ENCODE peak calls at places on chromosomes 12 and 14, in four cellular contexts. One of them, this sample, is unnamed.

GRCh38 chr12:795305-795704 is 42.9 kb downstream of the WNK1 start:
- DNase-seq in GM23248: no peak
- DNase-seq in activated naive CD8-positive, alpha-beta T cell treated with anti-CD3 and anti-CD28 coated beads for 36 hours: peak; percentile 67
- DNase-seq in posterior cingulate gyrus: no peak
- DNase-seq in this sample: peak; percentile 53

GRCh38 chr12:92424338-92424737 is 278.5 kb upstream of the PLEKHG7 start:
- DNase-seq in GM23248: peak; percentile 46
- DNase-seq in activated naive CD8-positive, alpha-beta T cell treated with anti-CD3 and anti-CD28 coated beads for 36 hours: no peak
- DNase-seq in posterior cingulate gyrus: no peak
- DNase-seq in this sample: no peak

GRCh38 chr14:100578552-100578951 is 8.7 kb downstream of the BEGAIN start:
- DNase-seq in GM23248: peak; percentile 45
- DNase-seq in activated naive CD8-positive, alpha-beta T cell treated with anti-CD3 and anti-CD28 coated beads for 36 hours: no peak
- DNase-seq in posterior cingulate gyrus: no peak
- DNase-seq in this sample: no peak

GRCh38 chr12:52027085-52027843 is 20.5 kb downstream of the TAMALIN start:
- DNase-seq in GM23248: no peak
- DNase-seq in activated naive CD8-positive, alpha-beta T cell treated with anti-CD3 and anti-CD28 coated beads for 36 hours: no peak
- DNase-seq in posterior cingulate gyrus: no peak
- DNase-seq in this sample: no peak

GRCh38 chr14:101815994-101816393 is 54.5 kb downstream of the PPP2R5C start:
- DNase-seq in GM23248: no peak
- DNase-seq in activated naive CD8-positive, alpha-beta T cell treated with anti-CD3 and anti-CD28 coated beads for 36 hours: no peak
- DNase-seq in posterior cingulate gyrus: no peak
- DNase-seq in this sample: no peak

GRCh38 chr12:123854918-123855317 is 92.8 kb downstream of the DNAH10 start:
- DNase-seq in GM23248: no peak
- DNase-seq in activated naive CD8-positive, alpha-beta T cell treated with anti-CD3 and anti-CD28 coated beads for 36 hours: no peak
- DNase-seq in posterior cingulate gyrus: no peak
- DNase-seq in this sample: no peak

GRCh38 chr14:68840454-68840853 is 47.6 kb upstream of the ZFP36L1 start:
- DNase-seq in GM23248: no peak
- DNase-seq in activated naive CD8-positive, alpha-beta T cell treated with anti-CD3 and anti-CD28 coated beads for 36 hours: no peak
- DNase-seq in posterior cingulate gyrus: no peak
- DNase-seq in this sample: no peak

GRCh38 chr14:104549536-104550339 is 29.8 kb upstream of the C14orf180 start:
- DNase-seq in GM23248: no peak
- DNase-seq in activated naive CD8-positive, alpha-beta T cell treated with anti-CD3 and anti-CD28 coated beads for 36 hours: no peak
- DNase-seq in posterior cingulate gyrus: no peak
- DNase-seq in this sample: no peak

GRCh38 chr14:56482306-56482705 is 97.3 kb upstream of the TMEM260 start:
- DNase-seq in GM23248: peak; percentile 15
- DNase-seq in activated naive CD8-positive, alpha-beta T cell treated with anti-CD3 and anti-CD28 coated beads for 36 hours: no peak
- DNase-seq in posterior cingulate gyrus: no peak
- DNase-seq in this sample: no peak

GRCh38 chr12:27573972-27574371 is 50.0 kb downstream of the PPFIBP1 start:
- DNase-seq in GM23248: peak; percentile 95
- DNase-seq in activated naive CD8-positive, alpha-beta T cell treated with anti-CD3 and anti-CD28 coated beads for 36 hours: no peak
- DNase-seq in posterior cingulate gyrus: no peak
- DNase-seq in this sample: no peak

GRCh38 chr14:68719634-68720384 is 73.1 kb downstream of the ZFP36L1 start:
- DNase-seq in GM23248: no peak
- DNase-seq in activated naive CD8-positive, alpha-beta T cell treated with anti-CD3 and anti-CD28 coated beads for 36 hours: no peak
- DNase-seq in posterior cingulate gyrus: no peak
- DNase-seq in this sample: no peak

GRCh38 chr12:47281667-47282171 is 202.0 kb upstream of the AMIGO2 start:
- DNase-seq in GM23248: peak; percentile 51
- DNase-seq in activated naive CD8-positive, alpha-beta T cell treated with anti-CD3 and anti-CD28 coated beads for 36 hours: peak; percentile 23
- DNase-seq in posterior cingulate gyrus: no peak
- DNase-seq in this sample: no peak

GRCh38 chr14:94656043-94656442 is 43.9 kb downstream of the SERPINA3 start:
- DNase-seq in GM23248: no peak
- DNase-seq in activated naive CD8-positive, alpha-beta T cell treated with anti-CD3 and anti-CD28 coated beads for 36 hours: no peak
- DNase-seq in posterior cingulate gyrus: no peak
- DNase-seq in this sample: no peak

GRCh38 chr12:45475594-45475993 is 253.9 kb upstream of the ARID2 start:
- DNase-seq in GM23248: no peak
- DNase-seq in activated naive CD8-positive, alpha-beta T cell treated with anti-CD3 and anti-CD28 coated beads for 36 hours: no peak
- DNase-seq in posterior cingulate gyrus: no peak
- DNase-seq in this sample: no peak

GRCh38 chr12:31118831-31119530 is 45.3 kb downstream of the DDX11 start:
- DNase-seq in GM23248: no peak
- DNase-seq in activated naive CD8-positive, alpha-beta T cell treated with anti-CD3 and anti-CD28 coated beads for 36 hours: peak; percentile 29
- DNase-seq in posterior cingulate gyrus: no peak
- DNase-seq in this sample: no peak

GRCh38 chr14:93115069-93115919 is 431 bp downstream of the ITPK1 start:
- DNase-seq in GM23248: peak; percentile 93
- DNase-seq in activated naive CD8-positive, alpha-beta T cell treated with anti-CD3 and anti-CD28 coated beads for 36 hours: peak; percentile 93
- DNase-seq in posterior cingulate gyrus: peak; percentile 84
- DNase-seq in this sample: peak; percentile 80

GRCh38 chr14:31205681-31206535 is 1.7 kb downstream of the HECTD1 start:
- DNase-seq in GM23248: peak; percentile 88
- DNase-seq in activated naive CD8-positive, alpha-beta T cell treated with anti-CD3 and anti-CD28 coated beads for 36 hours: no peak
- DNase-seq in posterior cingulate gyrus: no peak
- DNase-seq in this sample: peak; percentile 2

GRCh38 chr14:103056322-103057027 is 874 bp downstream of the CDC42BPB start:
- DNase-seq in GM23248: peak; percentile 70
- DNase-seq in activated naive CD8-positive, alpha-beta T cell treated with anti-CD3 and anti-CD28 coated beads for 36 hours: no peak
- DNase-seq in posterior cingulate gyrus: no peak
- DNase-seq in this sample: no peak

GRCh38 chr12:123293178-123293760 is 21.6 kb upstream of the CDK2AP1 start:
- DNase-seq in GM23248: no peak
- DNase-seq in activated naive CD8-positive, alpha-beta T cell treated with anti-CD3 and anti-CD28 coated beads for 36 hours: no peak
- DNase-seq in posterior cingulate gyrus: no peak
- DNase-seq in this sample: no peak

GRCh38 chr12:123238330-123238682 is 5.1 kb downstream of the MTRFR start:
- DNase-seq in GM23248: no peak
- DNase-seq in activated naive CD8-positive, alpha-beta T cell treated with anti-CD3 and anti-CD28 coated beads for 36 hours: no peak
- DNase-seq in posterior cingulate gyrus: no peak
- DNase-seq in this sample: no peak

GRCh38 chr14:89771251-89771650 is 183.3 kb downstream of the EFCAB11 start:
- DNase-seq in GM23248: no peak
- DNase-seq in activated naive CD8-positive, alpha-beta T cell treated with anti-CD3 and anti-CD28 coated beads for 36 hours: no peak
- DNase-seq in posterior cingulate gyrus: no peak
- DNase-seq in this sample: no peak

This sample was measured in naive thymus-derived CD4-positive, alpha-beta T cell.